ENCODE peak calls at places on chromosomes 6 and 20, in six cellular contexts. B is uterus; T is upper lobe of right lung; E is left ventricle myocardium inferior; V is effector memory CD4-positive, alpha-beta T cell; I is hepatocyte. U is an unnamed sample.
A peak's percentile ranks its signal among the peaks of the same experiment; 100 is the strongest.

GRCh38 chr20:19928379-19929360 is 88.5 kb upstream of the NAA20 start:
- DNase-seq in T (peak; percentile 85), B (no peak), E (no peak), I (no peak), V (no peak), U (no peak)

GRCh38 chr20:14599613-14600012 is 262.2 kb upstream of the FLRT3 start:
- DNase-seq in E (no peak), V (no peak), I (no peak), B (no peak), T (no peak), U (no peak)

GRCh38 chr6:119124079-119124824 is 45.8 kb upstream of the FAM184A start:
- DNase-seq in I (no peak), V (no peak), B (no peak), T (no peak), E (no peak), U (no peak)

GRCh38 chr20:58692579-58693225 is at the start of gene NPEPL1:
- DNase-seq in I (peak; percentile 91), B (peak; percentile 60), V (peak; percentile 35), T (peak; percentile 90), E (peak; percentile 75), U (no peak)

GRCh38 chr6:81614292-81614691 is 138.2 kb downstream of the TENT5A start:
- DNase-seq in E (no peak), I (peak; percentile 58), T (no peak), B (no peak), V (no peak), U (no peak)

GRCh38 chr20:51695574-51696303 is 72.5 kb downstream of the ATP9A start:
- DNase-seq in V (no peak), T (no peak), B (no peak), I (peak; percentile 59), E (no peak), U (no peak)

GRCh38 chr6:137745321-137745720 is 121.7 kb upstream of the TNFAIP3 start:
- DNase-seq in I (no peak), E (no peak), B (no peak), V (no peak), T (no peak), U (no peak)

GRCh38 chr6:10528170-10528981 is 7.2 kb downstream of the GCNT2 start:
- DNase-seq in T (no peak), I (peak; percentile 70), V (no peak), B (no peak), E (no peak), U (peak; percentile 26)

GRCh38 chr6:139242457-139243240 is 49.1 kb downstream of the TXLNB start:
- DNase-seq in E (no peak), T (no peak), I (no peak), B (no peak), V (no peak), U (no peak)

GRCh38 chr6:119830494-119831295 is 481.1 kb upstream of the MAN1A1 start:
- DNase-seq in T (no peak), E (no peak), B (no peak), V (no peak), I (no peak), U (no peak)

GRCh38 chr20:40422665-40423064 is 266.4 kb downstream of the MAFB start:
- DNase-seq in I (no peak), E (no peak), V (no peak), T (no peak), B (no peak), U (no peak)

GRCh38 chr20:59667131-59667530 is 62.8 kb downstream of the PHACTR3 start:
- DNase-seq in B (no peak), T (no peak), E (no peak), V (no peak), I (no peak), U (no peak)

GRCh38 chr6:40476673-40477072 is 110.5 kb downstream of the LRFN2 start:
- DNase-seq in E (no peak), T (no peak), I (no peak), B (no peak), V (no peak), U (no peak)

GRCh38 chr6:32194825-32195651 is 2.6 kb upstream of the GPSM3 start:
- DNase-seq in I (peak; percentile 75), B (no peak), T (no peak), E (no peak), V (no peak), U (no peak)

GRCh38 chr6:106114492-106114891 is 28.4 kb downstream of the PRDM1 start:
- DNase-seq in V (no peak), B (no peak), T (no peak), I (no peak), E (no peak), U (no peak)

GRCh38 chr6:18439581-18439980 is 52.4 kb downstream of the RNF144B start:
- DNase-seq in E (no peak), I (no peak), V (no peak), B (no peak), T (no peak), U (no peak)

GRCh38 chr6:153167026-153167891 is 36.2 kb upstream of the RGS17 start:
- DNase-seq in V (no peak), T (no peak), I (no peak), B (no peak), E (no peak), U (no peak)

GRCh38 chr6:43716099-43716498 is 28.5 kb upstream of the MRPS18A start:
- DNase-seq in I (peak; percentile 71), V (no peak), E (peak; percentile 72), B (peak; percentile 83), T (peak; percentile 61), U (no peak)

GRCh38 chr20:53126185-53126584 is 154.0 kb downstream of the TSHZ2 start:
- DNase-seq in B (no peak), T (no peak), V (no peak), I (no peak), E (no peak), U (no peak)

GRCh38 chr20:15146948-15147347 is 809.5 kb upstream of the FLRT3 start:
- DNase-seq in B (no peak), T (no peak), E (no peak), V (no peak), I (no peak), U (no peak)

GRCh38 chr6:106510090-106510970 is 119.0 kb downstream of the RTN4IP1 start:
- DNase-seq in T (peak; percentile 92), E (peak; percentile 36), V (peak; percentile 57), B (peak; percentile 44), I (peak; percentile 63), U (no peak)

GRCh38 chr6:170250451-170250850 is 40.4 kb downstream of the DLL1 start:
- DNase-seq in T (no peak), B (no peak), E (no peak), V (no peak), I (no peak), U (no peak)

GRCh38 chr20:1588166-1588868 is 30.8 kb upstream of the SIRPD start:
- DNase-seq in B (no peak), V (no peak), E (no peak), I (no peak), T (no peak), U (no peak)

GRCh38 chr6:118551063-118551672 is 3.1 kb downstream of the PLN start:
- DNase-seq in I (peak; percentile 65), V (no peak), E (no peak), B (no peak), T (no peak), U (no peak)

GRCh38 chr6:115004204-115004603 is 661.4 kb upstream of the HS3ST5 start:
- DNase-seq in I (no peak), T (no peak), V (no peak), E (no peak), B (no peak), U (no peak)

GRCh38 chr6:12354499-12354898 is 64.3 kb downstream of the EDN1 start:
- DNase-seq in V (no peak), I (peak; percentile 62), T (no peak), B (no peak), E (no peak), U (peak; percentile 80)

DNA sequence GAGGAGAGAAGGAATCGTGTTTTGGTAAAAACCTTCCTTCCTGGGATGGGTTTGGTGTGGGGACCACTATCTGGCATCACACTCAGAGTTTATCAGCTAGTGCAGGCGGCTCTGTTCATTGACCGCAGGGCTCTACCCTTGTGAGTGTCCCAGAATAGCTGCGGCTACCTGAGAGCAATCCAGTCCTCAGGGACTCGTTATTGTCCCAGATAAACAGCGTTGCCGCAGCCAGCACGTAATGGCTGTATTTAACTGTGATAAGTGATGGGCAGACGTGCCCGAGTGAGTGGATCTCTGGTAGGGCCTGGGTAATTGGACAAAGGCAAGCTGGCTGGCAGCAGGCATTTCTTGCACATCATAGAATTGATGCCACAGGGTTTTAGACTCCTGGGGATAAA is 163.3 kb downstream of the SOBP start:
- DNase-seq in V (no peak), T (no peak), E (peak; percentile 69), B (no peak), I (no peak), U (no peak)
- H3K4me3 ChIP-seq in V (no peak overlapping the region), T (no peak overlapping the region), E (no peak overlapping the region), B (no peak overlapping the region), I (no peak overlapping the region), U (no peak overlapping the region)

GRCh38 chr6:30754631-30755030 is 10.3 kb upstream of the IER3 start:
- DNase-seq in B (no peak), I (no peak), V (no peak), T (no peak), E (no peak), U (no peak)
- H3K27ac ChIP-seq in B (no peak overlapping the region), I (no peak overlapping the region), V (no peak overlapping the region), T (no peak overlapping the region), E (peak overlapping the region; percentile 94), U (peak overlapping the region; percentile 89)

GRCh38 chr20:5508044-5508443 is 191.3 kb upstream of the PROKR2 start:
- DNase-seq in E (no peak), I (no peak), V (no peak), T (no peak), B (no peak), U (no peak)

GRCh38 chr20:5509803-5510202 is 193.0 kb upstream of the PROKR2 start:
- DNase-seq in I (no peak), E (no peak), B (no peak), V (no peak), T (no peak), U (no peak)

DNA sequence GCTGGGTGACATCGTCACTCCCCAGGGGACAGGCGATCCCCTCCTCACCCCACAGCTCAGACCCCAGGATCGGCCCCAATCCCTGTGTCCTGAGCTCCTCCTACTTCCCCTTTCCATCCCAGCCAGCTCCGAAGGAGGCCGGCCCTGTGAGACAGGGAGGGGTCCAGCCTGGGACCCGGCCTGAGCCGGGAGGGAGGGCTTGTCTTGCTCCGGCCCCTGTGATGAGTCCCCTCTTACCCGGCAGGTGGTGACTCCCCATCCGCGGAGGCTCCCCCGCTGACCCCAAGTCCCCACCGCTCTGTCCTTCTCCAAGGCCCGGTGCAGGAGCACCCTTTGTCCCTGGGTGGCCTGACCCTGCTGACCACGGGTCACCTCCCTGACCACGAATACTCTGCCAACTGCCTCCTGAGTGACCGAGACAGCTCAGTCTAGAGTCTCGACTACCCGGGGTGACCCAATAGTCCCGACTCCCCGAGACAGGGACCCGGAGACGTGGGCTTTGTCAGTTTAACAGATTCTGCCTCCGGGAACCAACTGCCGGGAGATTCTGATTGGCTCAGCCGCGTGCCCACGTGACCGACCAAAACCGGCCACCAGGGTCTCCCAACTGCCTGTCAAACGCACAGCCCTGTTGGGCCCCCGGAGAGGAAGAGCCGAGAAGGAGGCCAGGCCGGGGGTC is 187.4 kb upstream of the PROKR2 start:
- DNase-seq in V (no peak), T (peak; percentile 81), E (peak; percentile 77), B (peak; percentile 64), I (no peak), U (peak; percentile 73)
- H3K36me3 ChIP-seq in V (no peaks in the 10 kb centered on the region), T (no peaks in the 10 kb centered on the region), E (peaks cover 6% of the 10 kb centered on the region), B (no peaks in the 10 kb centered on the region), I (no peaks in the 10 kb centered on the region), U (no peaks in the 10 kb centered on the region)

DNA sequence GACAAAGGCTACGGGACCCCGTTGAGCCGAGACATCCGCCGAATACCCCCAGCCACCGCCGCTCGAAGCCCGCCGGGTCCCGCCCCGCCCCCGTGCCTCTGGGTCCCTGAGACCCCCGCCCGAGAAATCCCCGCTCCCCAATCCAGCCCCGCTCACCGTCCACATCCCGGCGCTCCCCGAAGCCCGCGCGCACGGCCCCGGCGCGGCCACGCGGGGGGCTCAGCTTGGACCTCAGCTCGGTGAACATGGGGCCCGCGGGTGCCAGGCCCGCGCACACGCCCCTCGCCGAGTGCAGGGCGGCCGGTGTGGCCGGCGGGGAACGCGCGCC is 257 bp downstream of the SAMD10 start:
- DNase-seq in I (no peak), E (no peak), B (no peak), V (no peak), T (peak; percentile 68), U (no peak)
- H3K4me3 ChIP-seq in I (peak overlapping the region; percentile 85), E (peak overlapping the region; percentile 96), B (peak overlapping the region; percentile 4), V (peak overlapping the region; percentile 62), T (peak overlapping the region; percentile 93), U (peak overlapping the region; percentile 58)